ENCODE peak calls at places on chromosomes 2 and 18, in nine cellular contexts. A is mesendoderm; W is cerebellum; X is iPS-NIHi11; P is cardiac fibroblast; G is ELF-1; Z is H4; O is CD8-positive, alpha-beta memory T cell; L is HTR-8/SVneo. T is an unnamed sample.

GRCh38 chr2:150621800-150622199 is 134.3 kb upstream of the RND3 start:
- DNase-seq in G (no peak), X (no peak), Z (peak; percentile 85), A (no peak), L (peak; percentile 51), O (no peak), P (peak; percentile 91), W (no peak), T (no peak)

GRCh38 chr2:27324720-27325119 is 1.8 kb upstream of the MPV17 start:
- DNase-seq in P (no peak), A (no peak), Z (no peak), W (no peak), O (no peak), L (no peak), X (no peak), G (no peak), T (no peak)

GRCh38 chr2:191357682-191358081 is 112.5 kb downstream of the MYO1B start:
- DNase-seq in O (no peak), Z (no peak), X (no peak), P (no peak), L (no peak), A (no peak), W (no peak), G (no peak), T (no peak)

GRCh38 chr2:204454672-204455380 is 90.4 kb upstream of the PARD3B start:
- DNase-seq in L (no peak), X (no peak), Z (no peak), O (no peak), A (no peak), P (no peak), W (no peak), G (no peak), T (no peak)

GRCh38 chr2:229243880-229244560 is 27.1 kb downstream of the PID1 start:
- DNase-seq in P (peak; percentile 64), G (no peak), W (no peak), Z (no peak), A (no peak), X (no peak), O (no peak), L (no peak), T (no peak)

GRCh38 chr2:72127401-72128058 is 20.1 kb downstream of the CYP26B1 start:
- DNase-seq in W (peak; percentile 6), Z (no peak), G (no peak), L (no peak), O (no peak), A (no peak), P (no peak), X (no peak), T (no peak)

GRCh38 chr2:241762321-241762932 is 14.2 kb upstream of the GAL3ST2 start:
- DNase-seq in L (no peak), A (no peak), Z (no peak), X (peak; percentile 4), P (no peak), W (no peak), O (no peak), G (no peak), T (no peak)

GRCh38 chr2:45269149-45269793 is 260.0 kb upstream of the SIX2 start:
- DNase-seq in X (no peak), Z (no peak), W (no peak), P (peak; percentile 53), L (no peak), A (no peak), O (no peak), G (peak; percentile 31), T (no peak)

GRCh38 chr18:8515142-8515865 is 93.9 kb upstream of the RAB12 start:
- DNase-seq in G (no peak), O (no peak), L (no peak), W (no peak), Z (no peak), A (no peak), P (no peak), X (no peak), T (no peak)

GRCh38 chr18:21391074-21391673 is 149.1 kb downstream of the GREB1L start:
- DNase-seq in O (no peak), X (no peak), P (peak; percentile 86), W (no peak), L (no peak), A (peak; percentile 70), G (peak; percentile 83), Z (peak; percentile 20), T (no peak)

GRCh38 chr2:10006248-10007147 is 36.9 kb upstream of the KLF11 start:
- DNase-seq in O (no peak), G (peak; percentile 30), P (no peak), L (no peak), W (peak; percentile 74), Z (no peak), A (peak; percentile 25), X (no peak), T (no peak)

GRCh38 chr2:25339791-25340339 is 1.9 kb downstream of the DNMT3A start:
- DNase-seq in O (no peak), X (peak; percentile 52), P (no peak), W (no peak), L (no peak), Z (no peak), A (peak; percentile 57), G (peak; percentile 50), T (no peak)

GRCh38 chr2:200253631-200254030 is 52.9 kb upstream of the SPATS2L start:
- DNase-seq in G (no peak), O (no peak), A (no peak), L (no peak), Z (no peak), P (peak; percentile 58), X (no peak), W (peak; percentile 19), T (no peak)

GRCh38 chr18:28478531-28478930 is 301.6 kb upstream of the CDH2 start:
- DNase-seq in G (no peak), P (no peak), X (no peak), Z (no peak), L (no peak), W (no peak), O (no peak), A (no peak), T (no peak)